ENCODE peak calls at places on chromosomes 7 and 10, in four cellular contexts. L, Z, D and Q are unnamed samples.

GRCh38 chr10:29834990-29835569 is 200.3 kb upstream of the SVIL start:
- DNase-seq in L (no peak), Z (no peak), D (no peak), Q (no peak)

GRCh38 chr7:112283382-112283910 is 77.0 kb downstream of the ZNF277 start:
- DNase-seq in L (no peak), Z (no peak), D (no peak), Q (no peak)

GRCh38 chr7:13448243-13448642 is 541.2 kb downstream of the ETV1 start:
- DNase-seq in L (no peak), Z (no peak), D (no peak), Q (no peak)

GRCh38 chr7:149708026-149708425 is 65.4 kb downstream of the ZNF467 start:
- DNase-seq in L (no peak), Z (no peak), D (peak), Q (no peak)

GRCh38 chr7:48875300-48875916 is 48.9 kb upstream of the CDC14C start:
- DNase-seq in L (peak), Z (no peak), D (no peak), Q (peak)

GRCh38 chr7:40469481-40469880 is 334.7 kb downstream of the SUGCT start:
- DNase-seq in L (no peak), Z (no peak), D (no peak), Q (no peak)

GRCh38 chr10:7362451-7362850 is 48.4 kb downstream of the SFMBT2 start:
- DNase-seq in L (no peak), Z (no peak), D (no peak), Q (no peak)

GRCh38 chr10:108788891-108789290 is 1134.4 kb downstream of the XPNPEP1 start:
- DNase-seq in L (no peak), Z (no peak), D (no peak), Q (no peak)

GRCh38 chr10:32338262-32338661 is 8.7 kb downstream of the EPC1 start:
- DNase-seq in L (no peak), Z (no peak), D (no peak), Q (no peak)

GRCh38 chr7:139362302-139362701 is 2.6 kb downstream of the LUC7L2 start:
- DNase-seq in L (no peak), Z (no peak), D (no peak), Q (no peak)

DNA sequence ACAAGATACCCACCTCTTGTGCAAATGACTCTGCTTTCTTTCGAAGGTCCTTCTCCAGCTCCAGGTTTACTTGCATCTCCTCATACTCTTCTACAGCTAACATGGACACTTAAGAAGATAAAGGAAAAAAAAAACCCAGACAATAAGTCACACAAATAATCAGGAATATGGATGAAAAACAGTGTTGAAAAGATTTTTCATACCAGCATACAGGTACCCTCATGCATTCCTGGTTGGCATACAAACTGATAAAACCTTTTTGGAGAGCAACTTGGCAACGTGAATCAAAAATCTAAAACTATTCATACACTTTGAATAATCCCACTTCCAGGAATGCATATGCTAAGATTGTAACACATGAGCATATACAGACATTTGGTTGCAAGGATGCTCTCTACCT is 60.1 kb downstream of the SHTN1 start:
- DNase-seq in L (no peak), Z (no peak), D (no peak), Q (no peak)
- TF ChIP-seq ATF3 in L (no peak), Z (no peak), D (no peak), Q (no peak)

GRCh38 chr7:17230099-17230807 is 68.2 kb upstream of the AHR start:
- DNase-seq in L (no peak), Z (no peak), D (no peak), Q (no peak)

GRCh38 chr7:17234398-17235021 is 63.9 kb upstream of the AHR start:
- DNase-seq in L (peak), Z (peak), D (peak), Q (no peak)

GRCh38 chr7:17236161-17236560 is 62.3 kb upstream of the AHR start:
- DNase-seq in L (no peak), Z (no peak), D (no peak), Q (no peak)

GRCh38 chr7:17236603-17237002 is 61.8 kb upstream of the AHR start:
- DNase-seq in L (no peak), Z (no peak), D (no peak), Q (no peak)

DNA sequence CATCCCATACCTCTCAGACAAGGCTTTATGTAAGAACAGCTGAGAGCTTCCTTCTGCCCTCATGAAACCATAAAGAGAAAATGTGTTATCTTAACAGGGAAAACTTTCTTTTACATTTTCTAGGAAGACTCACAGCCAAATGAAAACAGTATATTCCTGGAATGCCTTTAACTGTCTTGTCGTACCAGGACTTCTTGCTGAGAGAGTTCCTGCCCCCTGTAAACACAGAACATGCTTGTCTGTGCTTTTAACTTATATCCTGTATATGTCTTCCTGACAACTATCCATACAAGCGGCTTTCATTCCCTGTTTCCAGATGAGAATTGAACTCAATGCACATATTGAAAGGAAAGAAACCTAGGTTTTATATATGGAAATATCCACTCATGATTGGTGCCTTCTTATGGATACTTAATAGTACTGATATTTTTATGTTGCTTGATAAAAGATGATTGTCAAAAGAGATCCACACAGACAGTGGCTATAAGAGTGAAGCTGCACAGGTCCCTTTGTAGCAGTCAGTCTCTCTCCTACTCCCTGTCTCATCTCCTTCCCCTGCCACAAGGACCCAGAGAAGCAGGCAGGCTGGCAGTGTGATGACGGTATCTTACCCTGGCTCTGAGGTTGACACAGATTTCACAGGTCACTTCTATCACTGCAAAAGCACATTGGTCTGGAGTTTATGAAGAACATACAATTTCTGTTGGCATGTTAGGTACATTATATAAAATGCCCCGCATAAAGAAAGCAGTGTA is 64.6 kb upstream of the AHR start:
- DNase-seq in L (no peak), Z (peak), D (no peak), Q (no peak)
- TF ChIP-seq ETV6 in L (no peak), Z (no peak), D (no peak), Q (no peak)

GRCh38 chr10:78765726-78766335 is 302.9 kb upstream of the ZMIZ1 start:
- DNase-seq in L (no peak), Z (no peak), D (no peak), Q (no peak)

GRCh38 chr10:78764436-78764835 is 304.3 kb upstream of the ZMIZ1 start:
- DNase-seq in L (no peak), Z (no peak), D (no peak), Q (no peak)

GRCh38 chr10:78764846-78765430 is 303.8 kb upstream of the ZMIZ1 start:
- DNase-seq in L (no peak), Z (no peak), D (no peak), Q (no peak)

GRCh38 chr10:78763217-78763616 is 305.5 kb upstream of the ZMIZ1 start:
- DNase-seq in L (no peak), Z (no peak), D (no peak), Q (no peak)

GRCh38 chr10:78763651-78764395 is 304.9 kb upstream of the ZMIZ1 start:
- DNase-seq in L (no peak), Z (no peak), D (no peak), Q (no peak)
- TF ChIP-seq ATF3 in L (no peak), Z (no peak), D (no peak), Q (no peak)

DNA sequence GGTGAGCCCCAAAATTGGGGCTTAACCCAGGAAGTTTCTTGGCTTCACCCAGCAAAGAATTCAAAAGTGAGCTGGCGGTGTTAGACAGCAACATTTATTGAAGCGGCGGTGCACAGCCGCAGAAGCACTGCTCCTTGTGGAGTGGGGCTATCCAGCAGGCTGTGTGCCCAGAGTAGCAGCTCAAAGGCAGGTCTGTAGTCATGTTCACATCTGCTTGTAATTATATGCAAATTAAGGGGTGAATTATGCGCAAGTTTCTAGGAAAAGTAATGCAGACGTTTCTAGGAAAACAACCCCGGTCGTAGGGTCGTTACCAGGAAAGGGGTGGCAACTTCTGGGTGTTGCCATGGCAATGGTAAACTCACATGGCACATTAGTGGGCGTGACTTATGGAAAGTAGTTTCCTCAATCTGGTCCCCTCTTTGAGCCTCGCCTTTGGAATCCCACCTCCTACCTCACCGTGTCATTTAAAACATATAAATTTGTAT is 13.7 kb upstream of the KBTBD2 start:
- DNase-seq in L (no peak), Z (no peak), D (peak), Q (peak)
- TF ChIP-seq ETV6 in L (no peak), Z (no peak), D (no peak), Q (no peak)

GRCh38 chr10:120944586-120945125 is 93.5 kb downstream of the WDR11 start:
- DNase-seq in L (no peak), Z (no peak), D (no peak), Q (no peak)
- TF ChIP-seq ATF3 in L (no peak), Z (no peak), D (no peak), Q (no peak)